ENCODE peak calls at places on chromosomes 16 and 17, in seven cellular contexts. One of them, this sample, is unnamed.

GRCh38 chr17:42018339-42018738 is 1.1 kb upstream of the DNAJC7 start:
- DNase-seq in CD8-positive, alpha-beta T cell: no peak
- DNase-seq in dorsolateral prefrontal cortex: no peak
- DNase-seq in neural progenitor cell: peak; percentile 28
- DNase-seq in fibroblast of pulmonary artery: no peak
- DNase-seq in AG10803: no peak
- DNase-seq in heart right ventricle: no peak
- DNase-seq in this sample: no peak

GRCh38 chr16:66364117-66364958 is 2.2 kb upstream of the CDH5 start:
- DNase-seq in CD8-positive, alpha-beta T cell: no peak
- DNase-seq in dorsolateral prefrontal cortex: no peak
- DNase-seq in neural progenitor cell: peak; percentile 57
- DNase-seq in fibroblast of pulmonary artery: peak; percentile 90
- DNase-seq in AG10803: peak; percentile 80
- DNase-seq in heart right ventricle: peak; percentile 79
- DNase-seq in this sample: peak; percentile 23

GRCh38 chr17:68197091-68197996 is 50.5 kb upstream of the AMZ2 start:
- DNase-seq in CD8-positive, alpha-beta T cell: no peak
- DNase-seq in dorsolateral prefrontal cortex: no peak
- DNase-seq in neural progenitor cell: peak; percentile 74
- DNase-seq in fibroblast of pulmonary artery: no peak
- DNase-seq in AG10803: no peak
- DNase-seq in heart right ventricle: no peak
- DNase-seq in this sample: no peak

GRCh38 chr16:69105501-69106361 is at the start of gene HAS3:
- DNase-seq in CD8-positive, alpha-beta T cell: no peak
- DNase-seq in dorsolateral prefrontal cortex: peak; percentile 40
- DNase-seq in neural progenitor cell: peak; percentile 91
- DNase-seq in fibroblast of pulmonary artery: peak; percentile 67
- DNase-seq in AG10803: peak; percentile 54
- DNase-seq in heart right ventricle: no peak
- DNase-seq in this sample: peak; percentile 80

GRCh38 chr16:68915561-68915960 is 72.2 kb downstream of the TANGO6 start:
- DNase-seq in CD8-positive, alpha-beta T cell: no peak
- DNase-seq in dorsolateral prefrontal cortex: no peak
- DNase-seq in neural progenitor cell: no peak
- DNase-seq in fibroblast of pulmonary artery: no peak
- DNase-seq in AG10803: no peak
- DNase-seq in heart right ventricle: no peak
- DNase-seq in this sample: no peak

GRCh38 chr17:40017422-40018080 is 2.3 kb downstream of the CSF3 start:
- DNase-seq in CD8-positive, alpha-beta T cell: no peak
- DNase-seq in dorsolateral prefrontal cortex: no peak
- DNase-seq in neural progenitor cell: no peak
- DNase-seq in fibroblast of pulmonary artery: peak; percentile 18
- DNase-seq in AG10803: no peak
- DNase-seq in heart right ventricle: no peak
- DNase-seq in this sample: no peak

GRCh38 chr16:67942510-67943255 is 1.2 kb downstream of the LCAT start:
- DNase-seq in CD8-positive, alpha-beta T cell: no peak
- DNase-seq in dorsolateral prefrontal cortex: no peak
- DNase-seq in neural progenitor cell: no peak
- DNase-seq in fibroblast of pulmonary artery: no peak
- DNase-seq in AG10803: no peak
- DNase-seq in heart right ventricle: no peak
- DNase-seq in this sample: no peak

GRCh38 chr16:60636117-60636516 is 1400.1 kb downstream of the CDH8 start:
- DNase-seq in CD8-positive, alpha-beta T cell: no peak
- DNase-seq in dorsolateral prefrontal cortex: no peak
- DNase-seq in neural progenitor cell: no peak
- DNase-seq in fibroblast of pulmonary artery: no peak
- DNase-seq in AG10803: no peak
- DNase-seq in heart right ventricle: no peak
- DNase-seq in this sample: no peak

GRCh38 chr17:44916781-44917241 is 1.5 kb upstream of the GFAP start:
- DNase-seq in CD8-positive, alpha-beta T cell: no peak
- DNase-seq in dorsolateral prefrontal cortex: peak; percentile 66
- DNase-seq in neural progenitor cell: no peak
- DNase-seq in fibroblast of pulmonary artery: peak; percentile 50
- DNase-seq in AG10803: peak; percentile 79
- DNase-seq in heart right ventricle: peak; percentile 70
- DNase-seq in this sample: no peak

GRCh38 chr17:78448356-78448993 is 70.0 kb downstream of the PGS1 start:
- DNase-seq in CD8-positive, alpha-beta T cell: no peak
- DNase-seq in dorsolateral prefrontal cortex: no peak
- DNase-seq in neural progenitor cell: no peak
- DNase-seq in fibroblast of pulmonary artery: no peak
- DNase-seq in AG10803: no peak
- DNase-seq in heart right ventricle: no peak
- DNase-seq in this sample: no peak
- TF ChIP-seq CTCF in CD8-positive, alpha-beta T cell: no peak
- TF ChIP-seq CTCF in dorsolateral prefrontal cortex: no peak
- TF ChIP-seq CTCF in neural progenitor cell: no peak
- TF ChIP-seq CTCF in fibroblast of pulmonary artery: peak; percentile 28
- TF ChIP-seq CTCF in AG10803: peak; percentile 22
- TF ChIP-seq CTCF in heart right ventricle: no peak
- TF ChIP-seq CTCF in this sample: peak; percentile 28

DNA sequence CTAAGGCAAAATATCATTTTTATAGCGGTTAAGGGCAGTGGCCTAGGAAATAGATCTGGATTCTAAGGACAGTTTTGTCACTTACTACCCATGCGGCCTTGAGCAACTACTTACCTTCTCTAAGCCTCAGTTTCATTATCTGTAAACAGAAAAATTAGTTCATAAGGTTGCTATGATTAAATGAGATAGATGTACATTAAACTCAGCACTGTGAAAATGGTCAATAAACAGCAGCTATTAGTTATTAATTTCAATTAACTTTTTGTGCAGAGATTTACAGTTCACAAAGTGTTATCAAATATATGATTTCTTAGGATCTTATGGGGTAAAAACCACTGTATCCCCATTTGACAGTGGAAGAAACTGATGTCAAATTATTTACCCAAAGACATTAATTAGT is 135.5 kb upstream of the CORO6 start:
- DNase-seq in CD8-positive, alpha-beta T cell: no peak
- DNase-seq in dorsolateral prefrontal cortex: no peak
- DNase-seq in neural progenitor cell: no peak
- DNase-seq in fibroblast of pulmonary artery: no peak
- DNase-seq in AG10803: no peak
- DNase-seq in heart right ventricle: no peak
- DNase-seq in this sample: no peak
- H3K4me3 ChIP-seq in CD8-positive, alpha-beta T cell: no peak overlapping the region
- H3K4me3 ChIP-seq in dorsolateral prefrontal cortex: no peak overlapping the region
- H3K4me3 ChIP-seq in neural progenitor cell: no peak overlapping the region
- H3K4me3 ChIP-seq in fibroblast of pulmonary artery: no peak overlapping the region
- H3K4me3 ChIP-seq in AG10803: no peak overlapping the region
- H3K4me3 ChIP-seq in heart right ventricle: no peak overlapping the region
- H3K4me3 ChIP-seq in this sample: no peak overlapping the region

GRCh38 chr16:56580391-56581048 is 8.8 kb upstream of the MT3 start:
- DNase-seq in CD8-positive, alpha-beta T cell: no peak
- DNase-seq in dorsolateral prefrontal cortex: no peak
- DNase-seq in neural progenitor cell: no peak
- DNase-seq in fibroblast of pulmonary artery: no peak
- DNase-seq in AG10803: no peak
- DNase-seq in heart right ventricle: no peak
- DNase-seq in this sample: no peak
- TF ChIP-seq CTCF in CD8-positive, alpha-beta T cell: peak; percentile 15
- TF ChIP-seq CTCF in dorsolateral prefrontal cortex: no peak
- TF ChIP-seq CTCF in neural progenitor cell: no peak
- TF ChIP-seq CTCF in fibroblast of pulmonary artery: no peak
- TF ChIP-seq CTCF in AG10803: no peak
- TF ChIP-seq CTCF in heart right ventricle: no peak
- TF ChIP-seq CTCF in this sample: no peak

GRCh38 chr16:23862556-23862955 is 26.8 kb downstream of the PRKCB start:
- DNase-seq in CD8-positive, alpha-beta T cell: no peak
- DNase-seq in dorsolateral prefrontal cortex: no peak
- DNase-seq in neural progenitor cell: no peak
- DNase-seq in fibroblast of pulmonary artery: no peak
- DNase-seq in AG10803: no peak
- DNase-seq in heart right ventricle: no peak
- DNase-seq in this sample: no peak
- H3K4me3 ChIP-seq in CD8-positive, alpha-beta T cell: no peak overlapping the region
- H3K4me3 ChIP-seq in dorsolateral prefrontal cortex: no peak overlapping the region
- H3K4me3 ChIP-seq in neural progenitor cell: no peak overlapping the region
- H3K4me3 ChIP-seq in fibroblast of pulmonary artery: no peak overlapping the region
- H3K4me3 ChIP-seq in AG10803: no peak overlapping the region
- H3K4me3 ChIP-seq in heart right ventricle: no peak overlapping the region
- H3K4me3 ChIP-seq in this sample: no peak overlapping the region

DNA sequence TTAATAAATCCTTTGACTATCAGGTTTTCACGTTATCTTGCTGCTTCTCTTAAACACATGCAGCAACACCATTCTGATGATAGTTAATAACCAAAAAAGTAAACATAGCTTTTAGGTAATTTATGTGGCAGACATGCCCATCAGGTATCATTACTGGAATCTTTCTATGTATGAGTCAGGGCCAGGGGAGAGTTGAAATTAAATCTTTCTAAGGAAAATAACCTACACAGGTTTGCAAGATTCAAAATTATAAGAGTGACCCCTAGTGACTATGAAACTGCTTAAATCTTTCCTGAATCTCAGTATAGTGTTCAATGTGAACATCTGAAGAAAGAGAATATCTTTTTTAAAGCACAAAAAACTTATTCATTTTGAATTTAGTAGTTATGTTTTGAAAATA is 666.6 kb downstream of the CDH11 start:
- DNase-seq in CD8-positive, alpha-beta T cell: no peak
- DNase-seq in dorsolateral prefrontal cortex: no peak
- DNase-seq in neural progenitor cell: no peak
- DNase-seq in fibroblast of pulmonary artery: peak; percentile 61
- DNase-seq in AG10803: peak; percentile 42
- DNase-seq in heart right ventricle: no peak
- DNase-seq in this sample: peak; percentile 72
- TF ChIP-seq CTCF in CD8-positive, alpha-beta T cell: no peak
- TF ChIP-seq CTCF in dorsolateral prefrontal cortex: no peak
- TF ChIP-seq CTCF in neural progenitor cell: no peak
- TF ChIP-seq CTCF in fibroblast of pulmonary artery: peak; percentile 43
- TF ChIP-seq CTCF in AG10803: peak; percentile 47
- TF ChIP-seq CTCF in heart right ventricle: peak; percentile 32
- TF ChIP-seq CTCF in this sample: peak; percentile 41

DNA sequence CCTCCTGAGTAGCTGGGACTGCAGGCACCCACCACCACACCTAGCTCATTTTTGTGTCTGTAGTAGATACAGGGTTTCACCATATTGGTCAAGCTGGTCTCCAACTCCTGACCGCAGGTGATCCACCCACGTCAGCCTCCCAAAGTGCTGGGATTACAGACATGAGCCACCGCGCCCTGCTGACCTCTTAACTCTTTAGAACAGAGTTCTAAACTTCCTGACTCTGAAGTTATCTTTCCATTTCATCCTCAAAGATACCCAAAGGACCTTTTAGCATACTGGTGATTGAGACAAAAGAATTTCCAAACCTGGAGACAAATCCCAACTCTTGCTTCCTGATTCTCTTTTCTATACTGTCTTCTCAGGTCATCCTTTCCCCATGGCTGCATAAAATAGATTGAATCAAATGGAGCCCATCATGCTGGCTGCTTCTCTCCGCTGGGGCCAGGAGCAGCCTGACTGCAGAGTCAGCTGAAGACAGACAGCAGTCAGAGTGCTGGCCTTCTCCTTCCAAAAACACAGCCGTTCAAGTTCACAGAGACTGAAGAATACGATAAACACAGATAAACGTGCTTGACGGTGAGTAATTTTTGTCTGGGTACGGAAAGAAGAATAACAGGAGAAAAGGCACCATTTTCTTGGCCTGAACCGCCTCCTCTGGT is 76.5 kb upstream of the ATF7IP2 start:
- DNase-seq in CD8-positive, alpha-beta T cell: no peak
- DNase-seq in dorsolateral prefrontal cortex: no peak
- DNase-seq in neural progenitor cell: no peak
- DNase-seq in fibroblast of pulmonary artery: no peak
- DNase-seq in AG10803: no peak
- DNase-seq in heart right ventricle: no peak
- DNase-seq in this sample: no peak
- H3K4me3 ChIP-seq in CD8-positive, alpha-beta T cell: no peak overlapping the region
- H3K4me3 ChIP-seq in dorsolateral prefrontal cortex: no peak overlapping the region
- H3K4me3 ChIP-seq in neural progenitor cell: no peak overlapping the region
- H3K4me3 ChIP-seq in fibroblast of pulmonary artery: no peak overlapping the region
- H3K4me3 ChIP-seq in AG10803: no peak overlapping the region
- H3K4me3 ChIP-seq in heart right ventricle: no peak overlapping the region
- H3K4me3 ChIP-seq in this sample: no peak overlapping the region

GRCh38 chr17:29145289-29146058 is 34.7 kb downstream of the MYO18A start:
- DNase-seq in CD8-positive, alpha-beta T cell: peak; percentile 44
- DNase-seq in dorsolateral prefrontal cortex: peak; percentile 63
- DNase-seq in neural progenitor cell: peak; percentile 77
- DNase-seq in fibroblast of pulmonary artery: peak; percentile 89
- DNase-seq in AG10803: peak; percentile 80
- DNase-seq in heart right ventricle: peak; percentile 77
- DNase-seq in this sample: peak; percentile 93
- TF ChIP-seq CTCF in CD8-positive, alpha-beta T cell: peak; percentile 80
- TF ChIP-seq CTCF in dorsolateral prefrontal cortex: peak; percentile 23
- TF ChIP-seq CTCF in neural progenitor cell: peak; percentile 54
- TF ChIP-seq CTCF in fibroblast of pulmonary artery: peak; percentile 73
- TF ChIP-seq CTCF in AG10803: peak; percentile 78
- TF ChIP-seq CTCF in heart right ventricle: peak; percentile 66
- TF ChIP-seq CTCF in this sample: peak; percentile 83

GRCh38 chr16:47644661-47645060 is 183.5 kb downstream of the PHKB start:
- DNase-seq in CD8-positive, alpha-beta T cell: no peak
- DNase-seq in dorsolateral prefrontal cortex: no peak
- DNase-seq in neural progenitor cell: no peak
- DNase-seq in fibroblast of pulmonary artery: peak; percentile 58
- DNase-seq in AG10803: peak; percentile 52
- DNase-seq in heart right ventricle: no peak
- DNase-seq in this sample: peak; percentile 67

GRCh38 chr16:47638175-47638574 is 177.0 kb downstream of the PHKB start:
- DNase-seq in CD8-positive, alpha-beta T cell: no peak
- DNase-seq in dorsolateral prefrontal cortex: no peak
- DNase-seq in neural progenitor cell: no peak
- DNase-seq in fibroblast of pulmonary artery: no peak
- DNase-seq in AG10803: no peak
- DNase-seq in heart right ventricle: no peak
- DNase-seq in this sample: no peak

GRCh38 chr16:47643610-47644009 is 182.5 kb downstream of the PHKB start:
- DNase-seq in CD8-positive, alpha-beta T cell: no peak
- DNase-seq in dorsolateral prefrontal cortex: no peak
- DNase-seq in neural progenitor cell: no peak
- DNase-seq in fibroblast of pulmonary artery: no peak
- DNase-seq in AG10803: no peak
- DNase-seq in heart right ventricle: no peak
- DNase-seq in this sample: peak; percentile 64

GRCh38 chr16:47646914-47647313 is 185.8 kb downstream of the PHKB start:
- DNase-seq in CD8-positive, alpha-beta T cell: no peak
- DNase-seq in dorsolateral prefrontal cortex: no peak
- DNase-seq in neural progenitor cell: no peak
- DNase-seq in fibroblast of pulmonary artery: no peak
- DNase-seq in AG10803: no peak
- DNase-seq in heart right ventricle: no peak
- DNase-seq in this sample: no peak

GRCh38 chr16:47644166-47644565 is 183.0 kb downstream of the PHKB start:
- DNase-seq in CD8-positive, alpha-beta T cell: no peak
- DNase-seq in dorsolateral prefrontal cortex: no peak
- DNase-seq in neural progenitor cell: no peak
- DNase-seq in fibroblast of pulmonary artery: peak; percentile 95
- DNase-seq in AG10803: peak; percentile 87
- DNase-seq in heart right ventricle: peak; percentile 36
- DNase-seq in this sample: peak; percentile 98
- H3K4me3 ChIP-seq in CD8-positive, alpha-beta T cell: no peak overlapping the region
- H3K4me3 ChIP-seq in dorsolateral prefrontal cortex: no peak overlapping the region
- H3K4me3 ChIP-seq in neural progenitor cell: no peak overlapping the region
- H3K4me3 ChIP-seq in fibroblast of pulmonary artery: no peak overlapping the region
- H3K4me3 ChIP-seq in AG10803: no peak overlapping the region
- H3K4me3 ChIP-seq in heart right ventricle: no peak overlapping the region
- H3K4me3 ChIP-seq in this sample: no peak overlapping the region